ENCODE peak calls at places on chromosomes 12 and 14, in four cellular contexts. T, I, P and A are unnamed samples.

GRCh38 chr12:128542844-128543243 is 275.9 kb downstream of the TMEM132C start:
- DNase-seq in T (no peak), I (no peak), P (no peak), A (no peak)

GRCh38 chr12:75690556-75690955 is 179.1 kb upstream of the KRR1 start:
- DNase-seq in T (no peak), I (no peak), P (no peak), A (no peak)

GRCh38 chr14:100900837-100901390 is 2.6 kb downstream of the RTL1 start:
- DNase-seq in T (peak; percentile 68), I (no peak), P (peak; percentile 72), A (peak; percentile 51)

GRCh38 chr12:15688202-15688736 is 100.9 kb downstream of the EPS8 start:
- DNase-seq in T (no peak), I (no peak), P (no peak), A (peak; percentile 42)

GRCh38 chr12:92558806-92559205 is 144.0 kb upstream of the PLEKHG7 start:
- DNase-seq in T (no peak), I (no peak), P (no peak), A (no peak)

GRCh38 chr12:2488131-2488530 is 306.6 kb upstream of the FKBP4 start:
- DNase-seq in T (no peak), I (no peak), P (no peak), A (no peak)

GRCh38 chr12:54431911-54432814 is 13.1 kb upstream of the ITGA5 start:
- DNase-seq in T (peak; percentile 89), I (no peak), P (no peak), A (no peak)

GRCh38 chr12:102642199-102642598 is 161.8 kb upstream of the IGF1 start:
- DNase-seq in T (no peak), I (no peak), P (no peak), A (no peak)

GRCh38 chr14:50038398-50039119 is 77.8 kb downstream of the VCPKMT start:
- DNase-seq in T (no peak), I (peak; percentile 100), P (peak; percentile 20), A (no peak)

GRCh38 chr12:4243098-4243795 is 30.3 kb upstream of the CCND2 start:
- DNase-seq in T (no peak), I (no peak), P (no peak), A (no peak)

GRCh38 chr12:4245446-4245845 is 28.1 kb upstream of the CCND2 start:
- DNase-seq in T (no peak), I (no peak), P (no peak), A (no peak)

GRCh38 chr12:4244868-4245267 is 28.7 kb upstream of the CCND2 start:
- DNase-seq in T (no peak), I (no peak), P (no peak), A (no peak)

GRCh38 chr12:4242595-4242994 is 31.0 kb upstream of the CCND2 start:
- DNase-seq in T (no peak), I (no peak), P (no peak), A (no peak)

DNA sequence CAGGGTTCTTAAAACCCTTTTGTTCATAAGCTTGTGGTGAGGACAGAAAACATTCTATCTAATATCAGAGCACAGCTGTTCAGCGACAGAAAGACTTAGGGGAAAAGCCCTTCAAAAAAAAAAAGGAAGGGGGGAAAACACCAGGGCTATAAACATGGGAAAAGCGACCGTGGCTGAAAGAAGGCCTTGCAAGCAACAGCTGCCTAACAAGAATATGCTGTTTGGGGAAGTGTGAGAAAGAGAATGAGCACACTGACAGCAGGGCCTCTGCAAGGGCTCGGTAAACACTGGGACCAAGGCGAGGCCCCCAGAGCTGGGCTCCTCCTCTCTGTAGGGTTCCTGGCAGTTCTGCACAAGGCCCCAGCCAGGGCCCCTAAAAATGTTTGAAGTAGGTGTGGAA is 27.4 kb upstream of the CCND2 start:
- DNase-seq in T (no peak), I (no peak), P (no peak), A (no peak)
- TF ChIP-seq FOXK2 in T (no peak), I (no peak), P (no peak), A (no peak)

GRCh38 chr12:31647106-31647505 is 12.4 kb upstream of the ETFBKMT start:
- DNase-seq in T (no peak), I (no peak), P (no peak), A (no peak)

GRCh38 chr12:31644536-31644935 is 15.0 kb upstream of the ETFBKMT start:
- DNase-seq in T (no peak), I (no peak), P (no peak), A (no peak)

GRCh38 chr12:31645944-31646343 is 13.5 kb upstream of the ETFBKMT start:
- DNase-seq in T (no peak), I (no peak), P (no peak), A (no peak)

DNA sequence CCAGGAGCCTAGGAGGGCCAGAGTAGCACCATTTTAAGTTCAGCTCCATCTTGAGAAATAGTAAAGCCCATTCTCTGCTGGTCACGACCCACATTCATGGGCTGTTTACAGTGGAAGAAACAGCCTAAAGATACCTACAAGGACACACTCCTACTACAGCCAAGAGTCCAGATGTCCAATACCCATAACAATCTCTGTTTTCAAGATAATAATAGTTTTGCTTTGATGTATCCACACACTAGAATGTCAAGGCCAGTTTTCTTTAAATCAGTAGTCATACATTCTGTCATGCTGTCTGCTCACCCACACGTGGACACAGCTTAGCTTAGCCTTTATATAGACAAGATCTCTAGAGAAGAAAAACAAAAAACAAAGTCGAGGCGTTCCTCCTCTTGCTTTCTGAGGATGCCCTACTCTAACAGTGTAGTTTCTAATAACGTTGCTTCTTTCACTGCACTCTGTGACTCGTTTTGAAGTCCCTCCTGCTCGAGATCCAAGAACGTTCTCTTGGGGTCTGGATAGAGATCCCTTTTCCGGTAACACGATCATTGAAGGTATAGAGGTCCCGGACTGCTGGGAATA is 17.9 kb upstream of the ETFBKMT start:
- DNase-seq in T (no peak), I (no peak), P (peak; percentile 27), A (no peak)
- TF ChIP-seq FOXM1 in T (no peak), I (no peak), P (no peak), A (no peak)

GRCh38 chr14:69154779-69155178 is 1.9 kb upstream of the DCAF5 start:
- DNase-seq in T (no peak), I (no peak), P (peak; percentile 73), A (peak; percentile 57)

GRCh38 chr14:69153848-69154208 is 909 bp upstream of the DCAF5 start:
- DNase-seq in T (no peak), I (no peak), P (peak; percentile 9), A (no peak)

GRCh38 chr14:69151458-69152180 is 1.3 kb downstream of the DCAF5 start:
- DNase-seq in T (peak; percentile 73), I (no peak), P (peak; percentile 55), A (peak; percentile 77)

GRCh38 chr14:69152944-69153847 is at the start of gene DCAF5:
- DNase-seq in T (peak; percentile 86), I (peak; percentile 71), P (peak; percentile 85), A (peak; percentile 91)

DNA sequence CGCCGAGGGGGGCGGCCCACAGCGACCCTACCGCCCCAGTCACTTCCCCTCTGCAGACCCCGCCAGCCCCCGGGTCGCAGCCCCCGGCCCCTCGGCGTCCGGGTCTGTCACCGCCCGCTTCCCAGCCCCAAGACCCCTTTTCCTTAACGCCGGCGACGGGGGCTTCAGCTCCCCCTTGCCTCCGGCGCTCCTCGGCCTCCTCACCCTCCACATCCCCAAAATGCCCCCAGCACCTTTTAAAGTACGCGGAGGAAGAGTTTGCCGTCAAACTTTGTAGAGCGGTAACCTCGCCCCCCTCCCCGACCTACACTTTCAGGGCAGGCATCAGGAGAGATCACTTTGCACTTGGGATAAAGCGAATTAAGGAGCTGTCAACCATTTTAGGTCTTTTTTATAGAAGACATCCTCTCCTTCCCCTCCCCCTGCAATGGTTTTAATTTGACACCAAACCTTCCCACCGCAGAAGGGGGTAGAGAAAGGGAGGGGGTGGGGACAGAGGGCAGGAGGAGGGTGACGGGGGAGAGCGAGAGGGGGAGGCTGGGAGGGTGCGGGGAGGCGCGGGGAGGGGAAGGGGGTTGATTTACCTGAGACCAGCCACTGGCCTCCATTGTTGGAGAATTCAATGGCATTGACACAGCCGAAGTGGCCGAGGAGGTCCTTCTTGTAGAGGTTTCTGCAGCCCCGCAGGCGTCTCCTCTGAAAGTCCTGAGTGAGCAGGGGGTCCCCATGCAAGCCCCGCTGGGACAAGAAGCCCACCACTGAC is 557 bp downstream of the DCAF5 start:
- DNase-seq in T (peak; percentile 58), I (no peak), P (peak; percentile 20), A (peak; percentile 39)
- TF ChIP-seq FOXK2 in T (no peak), I (no peak), P (no peak), A (no peak)

GRCh38 chr14:99581960-99582359 is 22.0 kb downstream of the CCDC85C start:
- DNase-seq in T (no peak), I (no peak), P (no peak), A (no peak)

GRCh38 chr14:99578541-99579044 is 25.4 kb downstream of the CCDC85C start:
- DNase-seq in T (no peak), I (no peak), P (no peak), A (no peak)

GRCh38 chr14:99579077-99579836 is 24.8 kb downstream of the CCDC85C start:
- DNase-seq in T (no peak), I (no peak), P (no peak), A (no peak)

GRCh38 chr14:99581371-99581770 is 22.6 kb downstream of the CCDC85C start:
- DNase-seq in T (no peak), I (no peak), P (no peak), A (no peak)

GRCh38 chr14:99579903-99580570 is 24.0 kb downstream of the CCDC85C start:
- DNase-seq in T (peak; percentile 29), I (no peak), P (no peak), A (no peak)
- TF ChIP-seq FOXM1 in T (no peak), I (no peak), P (no peak), A (no peak)